ENCODE peak calls at places on chromosomes 3 and 15, in ten cellular contexts. H is IMR-90; V is activated CD4-positive, alpha-beta T cell treated with anti-CD3 and anti-CD28 coated beads for 36 hours; U is right cardiac atrium; D is GM12878; K is activated CD8-positive, alpha-beta T cell treated with anti-CD3 and anti-CD28 coated beads for 36 hours; Y is K562; C is PC-3; Z is psoas muscle; X is stimulated activated naive B cell treated with anti-CD40 and anti-IgM and Interleukin-4, amounts not matched to agents 10 μg/mL and 1 μg/mL and 100 μg/mL, for 72 hours. R is an unnamed sample.

GRCh38 chr3:110123929-110124328 is 786.6 kb upstream of the DPPA4 start:
- ATAC-seq in C (no peak), V (no peak), U (no peak), H (no peak), Z (no peak), D (no peak), K (no peak), Y (no peak), X (no peak), R (no peak)

GRCh38 chr15:41796457-41796856 is 22.2 kb downstream of the MAPKBP1 start:
- ATAC-seq in Z (no peak), K (no peak), X (no peak), Y (no peak), U (peak), C (peak), V (no peak), D (no peak), H (peak), R (no peak)

GRCh38 chr15:67156834-67157233 is 91.4 kb downstream of the SMAD3 start:
- ATAC-seq in X (no peak), C (no peak), K (peak), Z (no peak), V (peak), H (no peak), U (no peak), Y (no peak), D (no peak), R (no peak)

GRCh38 chr15:38828031-38828532 is 263.5 kb upstream of the RASGRP1 start:
- ATAC-seq in Z (no peak), H (no peak), U (peak), Y (no peak), K (no peak), V (no peak), X (no peak), D (no peak), C (no peak), R (no peak)

GRCh38 chr3:119630562-119631329 is 29.6 kb downstream of the POPDC2 start:
- ATAC-seq in X (no peak), H (peak), U (peak), V (no peak), D (no peak), K (no peak), Y (peak), Z (peak), C (no peak), R (no peak)

GRCh38 chr3:10006762-10007090 is 19.5 kb upstream of the FANCD2 start:
- ATAC-seq in C (no peak), H (no peak), U (no peak), Z (no peak), D (no peak), X (no peak), V (no peak), Y (no peak), K (no peak), R (no peak)

GRCh38 chr3:125683067-125683844 is 88.0 kb upstream of the OSBPL11 start:
- ATAC-seq in C (no peak), K (no peak), D (no peak), U (peak), H (no peak), Z (peak), Y (no peak), V (no peak), X (no peak), R (no peak)

GRCh38 chr3:173745952-173746682 is 348.6 kb downstream of the NLGN1 start:
- ATAC-seq in C (peak), U (no peak), X (no peak), Y (no peak), H (no peak), K (no peak), Z (no peak), D (no peak), V (no peak), R (no peak)

GRCh38 chr3:94225176-94225742 is 162.4 kb downstream of the NSUN3 start:
- ATAC-seq in Y (no peak), V (peak), K (no peak), Z (no peak), H (no peak), C (peak), U (no peak), X (no peak), D (no peak), R (no peak)

GRCh38 chr3:157436583-157437300 is at the start of gene PTX3:
- ATAC-seq in X (peak), Y (no peak), U (peak), Z (peak), H (peak), K (no peak), C (peak), D (no peak), V (peak), R (no peak)

GRCh38 chr15:78399081-78399480 is 38.9 kb upstream of the IREB2 start:
- ATAC-seq in V (no peak), H (no peak), X (no peak), U (no peak), C (no peak), Y (no peak), D (no peak), Z (no peak), K (no peak), R (no peak)

GRCh38 chr3:172051310-172051956 is 12.1 kb downstream of the FNDC3B start:
- ATAC-seq in K (no peak), H (no peak), V (no peak), Y (no peak), Z (no peak), U (no peak), C (no peak), X (no peak), D (no peak), R (no peak)

GRCh38 chr3:15637131-15637951 is 35.8 kb downstream of the BTD start:
- ATAC-seq in X (peak), U (no peak), K (peak), V (peak), D (peak), H (no peak), Y (no peak), Z (peak), C (no peak), R (peak)

GRCh38 chr3:45782381-45782780 is 14.0 kb downstream of the SLC6A20 start:
- ATAC-seq in H (no peak), X (no peak), Z (no peak), K (no peak), Y (no peak), U (no peak), V (no peak), C (no peak), D (no peak), R (no peak)

GRCh38 chr3:45545476-45545875 is 49.1 kb upstream of the LIMD1 start:
- ATAC-seq in Z (peak), D (peak), U (peak), C (peak), K (no peak), V (no peak), H (peak), X (no peak), Y (peak), R (no peak)

GRCh38 chr3:12196684-12197083 is 38.0 kb upstream of the TIMP4 start:
- ATAC-seq in Z (no peak), Y (no peak), C (no peak), K (no peak), V (no peak), U (no peak), X (no peak), D (no peak), H (no peak), R (no peak)

GRCh38 chr3:71128951-71129350 is 454.6 kb downstream of the FOXP1 start:
- ATAC-seq in H (no peak), Y (no peak), U (peak), X (no peak), Z (no peak), D (no peak), K (no peak), C (no peak), V (no peak), R (no peak)

GRCh38 chr3:123629747-123630047 is 44.8 kb upstream of the HACD2 start:
- ATAC-seq in Y (peak), H (no peak), V (no peak), C (no peak), D (no peak), K (no peak), Z (no peak), U (no peak), X (no peak), R (no peak)

GRCh38 chr15:82040862-82041261 is 5.0 kb downstream of the MEX3B start:
- ATAC-seq in H (no peak), Y (peak), C (no peak), K (no peak), D (peak), Z (no peak), V (no peak), U (no peak), X (no peak), R (no peak)

GRCh38 chr15:51004103-51004536 is 90.6 kb downstream of the TNFAIP8L3 start:
- ATAC-seq in C (peak), X (no peak), D (no peak), V (no peak), Z (peak), U (peak), H (peak), Y (peak), K (no peak), R (no peak)

GRCh38 chr3:108718454-108718853 is 38.8 kb downstream of the RETNLB start:
- ATAC-seq in V (no peak), Y (no peak), K (no peak), C (no peak), X (no peak), H (no peak), U (peak), Z (no peak), D (no peak), R (no peak)

GRCh38 chr3:29436612-29437313 is 155.9 kb downstream of the RBMS3 start:
- ATAC-seq in D (no peak), C (no peak), U (no peak), Y (no peak), Z (no peak), H (peak), K (no peak), V (no peak), X (peak), R (no peak)

GRCh38 chr3:185958626-185959025 is 20.8 kb upstream of the TRA2B start:
- ATAC-seq in C (no peak), K (no peak), X (no peak), Z (no peak), V (no peak), U (peak), D (no peak), H (no peak), Y (no peak), R (no peak)

GRCh38 chr15:93020976-93021772 is 67.8 kb downstream of the RGMA start:
- ATAC-seq in H (no peak), V (peak), K (peak), Y (no peak), D (peak), C (no peak), X (peak), U (no peak), Z (no peak), R (no peak)

GRCh38 chr3:64539451-64540196 is 148.2 kb downstream of the ADAMTS9 start:
- ATAC-seq in K (no peak), D (no peak), Y (no peak), V (no peak), X (no peak), U (peak), C (no peak), H (peak), Z (no peak), R (no peak)

GRCh38 chr3:37456270-37456708 is 281.9 kb upstream of the LRRFIP2 start:
- ATAC-seq in C (peak), V (no peak), K (no peak), Y (peak), Z (peak), X (no peak), U (peak), D (peak), H (no peak), R (no peak)

GRCh38 chr3:195241592-195242355 is 29.2 kb downstream of the XXYLT1 start:
- ATAC-seq in H (peak), K (no peak), Y (no peak), V (no peak), D (no peak), C (no peak), Z (no peak), X (no peak), U (no peak), R (no peak)

GRCh38 chr15:85750319-85750806 is 44.4 kb downstream of the KLHL25 start:
- ATAC-seq in U (peak), Y (no peak), V (no peak), D (peak), K (no peak), X (peak), C (no peak), Z (peak), H (peak), R (no peak)

R was measured in stimulated activated memory B cell treated with anti-CD40 and anti-IgM and Interleukin-4, amounts not matched to agents 10 μg/mL and 1 μg/mL and 100 μg/mL, for 72 hours.